ENCODE peak calls at places on chromosomes 6 and 20, in ten cellular contexts. S is NCI-H524; E is SK-MEL-5; O is mammary epithelial cell; V is cardiac muscle cell; T is NCI-H1105 treated with DMSO at 0.1 percent for 48 hours; A is T-helper 1 cell; R is activated CD4-positive, alpha-beta T cell treated with anti-CD3 and anti-CD28 coated beads, Interleukin-2, amount 50 U/mL, for 1 hour; P is activated CD8-positive, alpha-beta memory T cell treated with anti-CD3 and anti-CD28 coated beads for 4 hours; U is stimulated activated CD4-positive, alpha-beta T cell treated with anti-CD3 and anti-CD28 coated beads, Interleukin-12 subunit alpha, Interleukin-12 subunit beta, amount 100 ng/mL, for 4 hours. N is an unnamed sample.

GRCh38 chr6:121157913-121158312 is 176.4 kb downstream of the TBC1D32 start:
- DNase-seq in O (no peak), A (no peak), V (peak; percentile 30), E (no peak), T (no peak), P (no peak), U (no peak), R (no peak), S (no peak), N (no peak)

GRCh38 chr6:32096394-32097258 is 12.5 kb downstream of the TNXB start:
- DNase-seq in O (no peak), T (peak; percentile 14), A (no peak), R (no peak), E (no peak), S (peak; percentile 12), V (no peak), P (no peak), U (no peak), N (no peak)

GRCh38 chr20:49937023-49937929 is 1.1 kb downstream of the RNF114 start:
- DNase-seq in V (no peak), U (no peak), O (peak; percentile 37), P (no peak), R (no peak), E (no peak), A (no peak), T (no peak), S (peak; percentile 26), N (no peak)

GRCh38 chr20:62236674-62236996 is 1.7 kb upstream of the OSBPL2 start:
- DNase-seq in A (no peak), E (no peak), T (no peak), O (no peak), V (no peak), P (no peak), S (peak; percentile 43), R (no peak), U (no peak), N (peak; percentile 49)

GRCh38 chr6:29908710-29909109 is 33.6 kb upstream of the HLA-A start:
- DNase-seq in E (no peak), T (no peak), A (no peak), S (no peak), V (no peak), P (no peak), O (no peak), R (no peak), U (no peak), N (no peak)

GRCh38 chr6:127690092-127690491 is 113.1 kb downstream of the C6orf58 start:
- DNase-seq in O (peak; percentile 1), T (peak; percentile 53), A (no peak), R (no peak), U (no peak), E (peak; percentile 41), V (peak; percentile 42), P (no peak), S (peak; percentile 59), N (no peak)

GRCh38 chr6:112231609-112232060 is 22.7 kb downstream of the LAMA4 start:
- DNase-seq in V (peak; percentile 56), A (no peak), U (no peak), O (peak; percentile 68), R (no peak), S (peak; percentile 92), P (no peak), E (no peak), T (peak; percentile 72), N (no peak)

GRCh38 chr20:17914957-17915356 is 53.6 kb downstream of the SNX5 start:
- DNase-seq in U (no peak), P (no peak), R (no peak), S (no peak), A (no peak), T (no peak), V (no peak), E (no peak), O (no peak), N (no peak)

GRCh38 chr6:105402090-105402980 is 547 bp downstream of the PREP start:
- DNase-seq in R (peak; percentile 15), U (no peak), T (peak; percentile 66), O (peak; percentile 41), A (no peak), S (peak; percentile 47), V (peak; percentile 54), P (no peak), E (peak; percentile 28), N (peak; percentile 13)

GRCh38 chr6:88268508-88268907 is 102.4 kb upstream of the CNR1 start:
- DNase-seq in O (no peak), T (no peak), P (no peak), R (no peak), U (no peak), S (no peak), E (no peak), V (no peak), A (no peak), N (no peak)

GRCh38 chr20:41411458-41411857 is 44.8 kb upstream of the EMILIN3 start:
- DNase-seq in E (peak; percentile 36), U (no peak), S (peak; percentile 14), T (peak; percentile 40), O (peak; percentile 5), V (peak; percentile 55), A (no peak), P (no peak), R (no peak), N (no peak)

GRCh38 chr6:30002871-30003270 is 58.2 kb upstream of the POLR1H start:
- DNase-seq in O (peak; percentile 51), V (peak; percentile 41), A (no peak), P (no peak), U (no peak), T (no peak), R (no peak), S (no peak), E (no peak), N (no peak)

GRCh38 chr6:165987483-165988305 is 180.0 kb downstream of the TBXT start:
- DNase-seq in E (peak; percentile 98), T (peak; percentile 47), O (peak; percentile 0), P (no peak), S (peak; percentile 29), V (peak; percentile 96), A (no peak), R (no peak), U (no peak), N (peak; percentile 51)

GRCh38 chr6:161094904-161095440 is 103.4 kb downstream of the MAP3K4 start:
- DNase-seq in T (no peak), U (no peak), P (no peak), V (no peak), E (no peak), S (no peak), R (no peak), A (no peak), O (peak; percentile 34), N (no peak)

GRCh38 chr6:106629859-106630163 is 433 bp downstream of the QRSL1 start:
- DNase-seq in P (no peak), A (no peak), U (no peak), V (no peak), O (no peak), S (no peak), E (no peak), T (no peak), R (no peak), N (no peak)

GRCh38 chr6:117919775-117920492 is 12.9 kb downstream of the SLC35F1 start:
- DNase-seq in R (no peak), T (peak; percentile 15), E (peak; percentile 27), P (no peak), U (no peak), A (no peak), S (peak; percentile 68), O (no peak), V (no peak), N (peak; percentile 26)

GRCh38 chr20:18225652-18226051 is 62.7 kb upstream of the ZNF133 start:
- DNase-seq in E (no peak), R (no peak), P (no peak), O (peak; percentile 38), V (peak; percentile 38), U (no peak), S (no peak), A (no peak), T (no peak), N (no peak)

GRCh38 chr6:89952361-89952680 is 58.1 kb downstream of the GJA10 start:
- DNase-seq in E (no peak), P (no peak), V (no peak), U (no peak), O (no peak), T (peak; percentile 17), A (no peak), R (no peak), S (no peak), N (no peak)

GRCh38 chr20:63947638-63948456 is 8.4 kb downstream of the UCKL1 start:
- DNase-seq in V (no peak), R (no peak), S (no peak), T (no peak), P (no peak), U (no peak), A (no peak), E (no peak), O (peak; percentile 21), N (no peak)

GRCh38 chr6:166999845-167000253 is 652 bp downstream of the CEP43 start:
- DNase-seq in T (no peak), U (no peak), A (peak; percentile 5), O (no peak), E (no peak), P (no peak), S (no peak), R (no peak), V (peak; percentile 25), N (no peak)

GRCh38 chr6:34204693-34205092 is 32.0 kb upstream of the HMGA1 start:
- DNase-seq in A (no peak), V (no peak), R (no peak), O (no peak), S (no peak), U (no peak), E (no peak), P (no peak), T (no peak), N (no peak)

GRCh38 chr6:126831461-126831860 is 287.0 kb upstream of the RSPO3 start:
- DNase-seq in A (no peak), P (no peak), R (no peak), E (no peak), O (no peak), U (no peak), T (no peak), S (no peak), V (no peak), N (no peak)

GRCh38 chr20:44973053-44973452 is 6.7 kb downstream of the STK4 start:
- DNase-seq in A (no peak), P (no peak), R (no peak), E (no peak), U (no peak), T (no peak), V (no peak), O (no peak), S (no peak), N (no peak)

GRCh38 chr6:11682525-11682924 is 96.1 kb downstream of the ADTRP start:
- DNase-seq in U (no peak), A (no peak), T (no peak), E (no peak), P (no peak), R (no peak), S (no peak), V (no peak), O (no peak), N (no peak)

GRCh38 chr6:35474129-35474977 is 6.2 kb downstream of the RPL10A start:
- DNase-seq in V (no peak), E (no peak), O (no peak), T (no peak), A (no peak), P (no peak), S (no peak), U (peak; percentile 26), R (no peak), N (no peak)